ENCODE peak calls at places on chromosome 10, in four cellular contexts. J is GM23338, C is astrocyte, N is tibial nerve. S is an unnamed sample.
A peak's percentile ranks its signal among the peaks of the same experiment; 100 is the strongest.

GRCh38 chr10:8041284-8042031 is 13.0 kb upstream of the GATA3 start:
- DNase-seq in N (no peak), C (no peak), J (no peak), S (no peak)

GRCh38 chr10:118522791-118523498 is 72.5 kb downstream of the PRLHR start:
- DNase-seq in C (peak; percentile 60), J (peak; percentile 50), N (no peak), S (no peak)

GRCh38 chr10:99853655-99854054 is 71.2 kb downstream of the ABCC2 start:
- DNase-seq in C (no peak), N (no peak), J (no peak), S (no peak)

GRCh38 chr10:115432188-115432819 is 339.1 kb downstream of the ATRNL1 start:
- DNase-seq in C (peak; percentile 14), J (peak; percentile 41), N (no peak), S (no peak)

GRCh38 chr10:13271552-13272163 is 28.2 kb downstream of the PHYH start:
- DNase-seq in N (peak; percentile 29), C (no peak), J (peak; percentile 91), S (no peak)

GRCh38 chr10:68333058-68333395 is 299 bp upstream of the PBLD start:
- DNase-seq in J (no peak), N (no peak), C (peak; percentile 62), S (no peak)

GRCh38 chr10:124728071-124728829 is 15.9 kb downstream of the FAM53B start:
- DNase-seq in N (no peak), C (no peak), J (no peak), S (no peak)

GRCh38 chr10:124032982-124033886 is 60.2 kb downstream of the CHST15 start:
- DNase-seq in J (no peak), C (peak; percentile 94), N (no peak), S (no peak)

GRCh38 chr10:99233000-99233679 is 2.5 kb downstream of the HPSE2 start:
- DNase-seq in J (peak; percentile 30), C (no peak), N (no peak), S (no peak)

GRCh38 chr10:33800545-33800944 is 466.1 kb upstream of the NRP1 start:
- DNase-seq in J (no peak), C (no peak), N (no peak), S (no peak)

GRCh38 chr10:5975641-5976473 is 1.5 kb downstream of the IL15RA start:
- DNase-seq in C (peak; percentile 8), N (no peak), J (no peak), S (no peak)

GRCh38 chr10:5973069-5973468 is 4.3 kb downstream of the IL15RA start:
- DNase-seq in C (no peak), N (no peak), J (no peak), S (no peak)

GRCh38 chr10:5981529-5981928 is 4.2 kb upstream of the IL15RA start:
- DNase-seq in C (no peak), N (no peak), J (no peak), S (no peak)

GRCh38 chr10:5977471-5978370 is at the start of gene IL15RA:
- DNase-seq in N (no peak), J (peak; percentile 78), C (peak; percentile 54), S (no peak)

GRCh38 chr10:5976689-5977470 is 463 bp downstream of the IL15RA start:
- DNase-seq in C (peak; percentile 46), J (peak; percentile 57), N (no peak), S (no peak)
- H3K27ac ChIP-seq in C (no peak overlapping the region), J (no peak overlapping the region), N (peak overlapping the region; percentile 52), S (peak overlapping the region; percentile 58)

GRCh38 chr10:94211187-94211529 is 151.6 kb downstream of the NOC3L start:
- DNase-seq in C (no peak), N (no peak), J (no peak), S (no peak)
- H3K27ac ChIP-seq in C (no peak overlapping the region), N (no peak overlapping the region), J (no peak overlapping the region), S (no peak overlapping the region)

GRCh38 chr10:35152992-35153391 is 26.3 kb downstream of the CREM start:
- DNase-seq in N (no peak), J (no peak), C (no peak), S (no peak)

GRCh38 chr10:35153723-35154122 is 27.1 kb downstream of the CREM start:
- DNase-seq in J (no peak), C (no peak), N (no peak), S (no peak)

GRCh38 chr10:35150335-35150734 is 23.7 kb downstream of the CREM start:
- DNase-seq in N (no peak), C (no peak), J (no peak), S (no peak)
- H3K27ac ChIP-seq in N (no peak overlapping the region), C (no peak overlapping the region), J (no peak overlapping the region), S (peak overlapping the region; percentile 14)

GRCh38 chr10:30467939-30468338 is 34.0 kb downstream of the MAP3K8 start:
- DNase-seq in J (no peak), C (no peak), N (no peak), S (no peak)
- H3K27ac ChIP-seq in J (no peak overlapping the region), C (no peak overlapping the region), N (no peak overlapping the region), S (no peak overlapping the region)

S was measured in caudate nucleus.